ENCODE peak calls at places on chromosomes 13 and 19, in six cellular contexts. One of them, this sample, is unnamed.
A peak's percentile ranks its signal among the peaks of the same experiment; 100 is the strongest.

GRCh38 chr13:103788061-103788652 is 721.9 kb upstream of the SLC10A2 start:
- DNase-seq in H1: no peak
- DNase-seq in esophagus squamous epithelium: no peak
- DNase-seq in uterus: no peak
- DNase-seq in aorta: no peak
- DNase-seq in endodermal cell: peak; percentile 68
- DNase-seq in this sample: no peak

GRCh38 chr13:21218351-21219043 is 42.0 kb downstream of the MRPL57 start:
- DNase-seq in H1: no peak
- DNase-seq in endodermal cell: no peak
- DNase-seq in esophagus squamous epithelium: no peak
- DNase-seq in aorta: no peak
- DNase-seq in uterus: no peak
- DNase-seq in this sample: no peak

GRCh38 chr13:38415233-38415632 is 65.6 kb downstream of the UFM1 start:
- DNase-seq in endodermal cell: no peak
- DNase-seq in H1: no peak
- DNase-seq in esophagus squamous epithelium: no peak
- DNase-seq in uterus: no peak
- DNase-seq in aorta: no peak
- DNase-seq in this sample: no peak

GRCh38 chr19:19171821-19172532 is 1.9 kb upstream of the MEF2B start:
- DNase-seq in esophagus squamous epithelium: no peak
- DNase-seq in H1: no peak
- DNase-seq in uterus: no peak
- DNase-seq in aorta: no peak
- DNase-seq in endodermal cell: no peak
- DNase-seq in this sample: no peak

GRCh38 chr19:43452517-43453045 is 12.8 kb downstream of the LYPD3 start:
- DNase-seq in aorta: no peak
- DNase-seq in uterus: no peak
- DNase-seq in esophagus squamous epithelium: no peak
- DNase-seq in endodermal cell: no peak
- DNase-seq in H1: no peak
- DNase-seq in this sample: no peak

GRCh38 chr19:44850641-44851109 is 4.6 kb downstream of the NECTIN2 start:
- DNase-seq in aorta: no peak
- DNase-seq in H1: no peak
- DNase-seq in endodermal cell: no peak
- DNase-seq in esophagus squamous epithelium: no peak
- DNase-seq in uterus: peak; percentile 22
- DNase-seq in this sample: peak; percentile 35

GRCh38 chr19:41225238-41226052 is 6.4 kb downstream of the AXL start:
- DNase-seq in aorta: peak; percentile 84
- DNase-seq in uterus: peak; percentile 90
- DNase-seq in endodermal cell: no peak
- DNase-seq in esophagus squamous epithelium: no peak
- DNase-seq in H1: no peak
- DNase-seq in this sample: peak; percentile 24

GRCh38 chr13:73800011-73800410 is 334.2 kb downstream of the KLF12 start:
- DNase-seq in aorta: no peak
- DNase-seq in uterus: no peak
- DNase-seq in endodermal cell: no peak
- DNase-seq in esophagus squamous epithelium: no peak
- DNase-seq in H1: no peak
- DNase-seq in this sample: no peak

GRCh38 chr19:12779162-12779993 is 4.0 kb upstream of the HOOK2 start:
- DNase-seq in aorta: peak; percentile 87
- DNase-seq in esophagus squamous epithelium: no peak
- DNase-seq in endodermal cell: peak; percentile 75
- DNase-seq in uterus: peak; percentile 69
- DNase-seq in H1: no peak
- DNase-seq in this sample: no peak

GRCh38 chr13:34107814-34108213 is 289.9 kb downstream of the RFC3 start:
- DNase-seq in uterus: no peak
- DNase-seq in aorta: no peak
- DNase-seq in endodermal cell: no peak
- DNase-seq in H1: no peak
- DNase-seq in esophagus squamous epithelium: no peak
- DNase-seq in this sample: no peak

GRCh38 chr19:44824758-44825157 is 15.9 kb downstream of the BCAM start:
- DNase-seq in esophagus squamous epithelium: no peak
- DNase-seq in endodermal cell: no peak
- DNase-seq in aorta: no peak
- DNase-seq in H1: no peak
- DNase-seq in uterus: no peak
- DNase-seq in this sample: no peak

GRCh38 chr19:12793290-12794195 is 2.3 kb downstream of the JUNB start:
- DNase-seq in aorta: peak; percentile 95
- DNase-seq in esophagus squamous epithelium: peak; percentile 66
- DNase-seq in H1: peak; percentile 95
- DNase-seq in endodermal cell: peak; percentile 96
- DNase-seq in uterus: peak; percentile 90
- DNase-seq in this sample: peak; percentile 96

GRCh38 chr19:2554856-2555255 is 78.9 kb downstream of the GADD45B start:
- DNase-seq in esophagus squamous epithelium: no peak
- DNase-seq in H1: no peak
- DNase-seq in aorta: peak; percentile 58
- DNase-seq in endodermal cell: no peak
- DNase-seq in uterus: peak; percentile 54
- DNase-seq in this sample: no peak

GRCh38 chr19:55304980-55305379 is 20.2 kb downstream of the TMEM150B start:
- DNase-seq in aorta: peak; percentile 40
- DNase-seq in uterus: no peak
- DNase-seq in H1: peak; percentile 71
- DNase-seq in endodermal cell: peak; percentile 68
- DNase-seq in esophagus squamous epithelium: no peak
- DNase-seq in this sample: no peak

DNA sequence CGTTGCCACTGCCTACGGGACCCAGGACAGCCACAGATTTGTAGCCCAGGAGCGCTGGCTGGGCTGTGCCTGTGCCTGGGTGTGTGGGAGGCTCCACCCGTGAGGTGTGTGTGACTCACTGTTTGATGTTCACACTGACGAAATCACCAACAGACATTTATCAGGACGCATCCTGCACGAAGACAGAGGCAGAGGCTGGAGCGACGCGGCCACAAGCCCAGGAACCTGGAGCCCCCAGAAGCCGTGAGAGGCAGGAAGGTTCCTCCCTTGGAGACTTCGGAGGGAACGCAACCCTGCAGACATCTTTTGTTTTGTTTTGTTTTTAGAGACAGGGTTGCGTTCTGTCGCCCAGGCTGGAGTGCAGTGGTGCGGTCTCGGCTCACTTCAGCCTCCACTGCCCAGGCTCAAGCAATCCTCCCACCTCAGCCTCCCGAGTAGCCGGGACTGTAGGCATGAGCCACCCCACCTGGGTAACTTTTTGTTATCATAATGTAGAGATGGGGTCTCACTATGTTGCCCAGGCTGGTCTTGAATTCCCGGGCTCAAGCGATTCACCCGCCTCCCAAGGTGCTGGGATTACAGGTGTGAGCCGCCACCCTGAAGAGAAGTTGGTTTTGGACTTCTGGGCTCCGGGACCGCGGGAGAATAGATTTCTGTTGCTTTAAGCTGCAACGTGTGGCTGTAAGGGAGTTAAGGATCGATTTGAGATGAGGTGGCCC is 25.0 kb upstream of the WDR18 start:
- DNase-seq in aorta: no peak
- DNase-seq in H1: no peak
- DNase-seq in endodermal cell: no peak
- DNase-seq in uterus: no peak
- DNase-seq in esophagus squamous epithelium: no peak
- DNase-seq in this sample: no peak
- H3K27ac ChIP-seq in aorta: no peak overlapping the region
- H3K27ac ChIP-seq in H1: peak overlapping the region; percentile 36
- H3K27ac ChIP-seq in endodermal cell: no peak overlapping the region
- H3K27ac ChIP-seq in uterus: no peak overlapping the region
- H3K27ac ChIP-seq in esophagus squamous epithelium: no peak overlapping the region
- H3K27ac ChIP-seq in this sample: no peak overlapping the region

DNA sequence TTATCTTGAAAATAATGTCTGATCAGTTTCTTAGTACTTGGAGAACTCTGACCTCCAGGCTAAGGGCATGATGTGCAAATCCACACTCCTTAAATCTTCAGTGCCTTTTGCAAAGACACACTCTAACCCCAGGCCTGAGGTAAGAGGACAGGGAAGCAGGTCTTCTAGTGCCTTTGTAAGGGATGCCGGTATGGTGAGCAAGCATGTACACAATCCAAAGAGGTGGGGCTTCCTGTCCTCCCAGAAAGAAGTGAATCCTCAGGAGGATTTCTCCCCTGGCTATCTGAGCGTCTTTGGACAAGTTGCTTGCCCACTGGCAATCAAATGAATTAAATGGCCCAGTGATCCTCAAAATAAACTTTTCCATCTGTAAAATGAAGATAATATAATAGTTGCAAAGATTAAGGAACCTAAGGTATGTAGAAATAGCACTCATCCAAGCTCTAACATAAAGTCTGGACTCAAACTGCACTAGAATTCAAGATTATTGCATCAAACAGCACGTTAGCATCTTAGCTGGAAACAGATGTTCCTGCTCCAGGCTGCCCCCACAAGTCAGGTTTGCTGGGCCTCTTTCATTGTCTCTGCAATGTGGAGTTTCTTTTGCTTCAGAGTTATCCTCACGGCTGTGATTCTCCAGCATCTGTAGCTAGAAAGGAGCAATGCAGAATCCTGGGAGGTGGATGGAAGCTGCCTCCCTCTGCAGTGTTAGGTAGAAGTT is 249.6 kb downstream of the TSHZ3 start:
- DNase-seq in esophagus squamous epithelium: no peak
- DNase-seq in uterus: no peak
- DNase-seq in endodermal cell: no peak
- DNase-seq in H1: no peak
- DNase-seq in aorta: no peak
- DNase-seq in this sample: no peak
- H3K4me3 ChIP-seq in esophagus squamous epithelium: no peak overlapping the region
- H3K4me3 ChIP-seq in uterus: no peak overlapping the region
- H3K4me3 ChIP-seq in endodermal cell: no peak overlapping the region
- H3K4me3 ChIP-seq in H1: no peak overlapping the region
- H3K4me3 ChIP-seq in aorta: no peak overlapping the region
- H3K4me3 ChIP-seq in this sample: no peak overlapping the region

GRCh38 chr13:109647046-109647445 is 139.3 kb downstream of the IRS2 start:
- DNase-seq in aorta: no peak
- DNase-seq in uterus: no peak
- DNase-seq in endodermal cell: no peak
- DNase-seq in H1: no peak
- DNase-seq in esophagus squamous epithelium: no peak
- DNase-seq in this sample: no peak
- H3K27ac ChIP-seq in aorta: no peak overlapping the region
- H3K27ac ChIP-seq in uterus: no peak overlapping the region
- H3K27ac ChIP-seq in endodermal cell: no peak overlapping the region
- H3K27ac ChIP-seq in H1: no peak overlapping the region
- H3K27ac ChIP-seq in esophagus squamous epithelium: no peak overlapping the region
- H3K27ac ChIP-seq in this sample: no peak overlapping the region

DNA sequence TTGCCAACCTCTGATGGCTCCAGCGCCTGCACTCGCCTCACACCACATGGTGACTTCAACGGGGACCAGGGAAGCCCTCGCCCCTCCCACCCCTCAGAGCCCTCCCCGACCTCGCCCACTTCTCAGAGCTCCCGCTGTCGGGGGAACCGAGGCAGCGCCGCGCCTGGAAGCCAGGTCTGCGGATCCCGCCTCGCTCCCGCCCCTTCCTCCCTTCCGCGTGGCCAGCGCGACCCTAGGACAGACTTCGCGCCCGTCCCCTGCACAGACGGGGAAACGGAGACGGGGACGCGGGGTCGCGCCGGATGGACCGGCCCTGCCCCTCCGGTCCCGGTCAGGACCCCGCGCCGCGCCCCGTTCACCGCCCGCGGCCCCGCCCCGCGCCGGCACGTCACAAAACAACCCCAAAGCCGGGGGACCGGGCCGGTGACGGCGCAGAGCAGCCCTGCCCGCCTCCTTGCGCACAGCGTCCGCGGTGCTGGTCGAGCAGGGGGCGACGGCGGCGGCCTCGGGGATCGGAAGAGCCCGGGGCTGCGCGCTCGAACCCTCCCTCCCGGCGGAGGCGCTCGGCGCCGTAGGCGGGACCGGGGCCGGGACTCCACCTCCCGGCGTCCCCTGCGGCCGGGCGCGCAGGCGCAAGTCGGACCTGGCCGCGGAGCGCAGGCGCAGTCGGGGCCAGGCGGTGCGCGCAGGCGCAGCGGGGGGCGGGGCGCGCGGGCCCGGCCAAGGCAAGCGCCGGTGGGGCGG is 379 bp upstream of the CDC34 start:
- DNase-seq in esophagus squamous epithelium: no peak
- DNase-seq in aorta: peak; percentile 87
- DNase-seq in H1: peak; percentile 94
- DNase-seq in endodermal cell: peak; percentile 95
- DNase-seq in uterus: peak; percentile 73
- DNase-seq in this sample: peak; percentile 88
- H3K4me3 ChIP-seq in esophagus squamous epithelium: peak overlapping the region; percentile 95
- H3K4me3 ChIP-seq in aorta: peak overlapping the region; percentile 89
- H3K4me3 ChIP-seq in H1: peak overlapping the region; percentile 84
- H3K4me3 ChIP-seq in endodermal cell: peak overlapping the region; percentile 76
- H3K4me3 ChIP-seq in uterus: peak overlapping the region; percentile 98
- H3K4me3 ChIP-seq in this sample: peak overlapping the region; percentile 87

GRCh38 chr13:50400930-50401553 is 385.8 kb downstream of the KCNRG start:
- DNase-seq in esophagus squamous epithelium: no peak
- DNase-seq in H1: no peak
- DNase-seq in aorta: no peak
- DNase-seq in uterus: no peak
- DNase-seq in endodermal cell: no peak
- DNase-seq in this sample: no peak
- H3K27ac ChIP-seq in esophagus squamous epithelium: no peak overlapping the region
- H3K27ac ChIP-seq in H1: no peak overlapping the region
- H3K27ac ChIP-seq in aorta: no peak overlapping the region
- H3K27ac ChIP-seq in uterus: no peak overlapping the region
- H3K27ac ChIP-seq in endodermal cell: no peak overlapping the region
- H3K27ac ChIP-seq in this sample: no peak overlapping the region

GRCh38 chr19:48646912-48647216 is 877 bp upstream of the CA11 start:
- DNase-seq in esophagus squamous epithelium: no peak
- DNase-seq in uterus: no peak
- DNase-seq in endodermal cell: no peak
- DNase-seq in H1: no peak
- DNase-seq in aorta: no peak
- DNase-seq in this sample: no peak
- H3K4me3 ChIP-seq in esophagus squamous epithelium: no peak overlapping the region
- H3K4me3 ChIP-seq in uterus: no peak overlapping the region
- H3K4me3 ChIP-seq in endodermal cell: no peak overlapping the region
- H3K4me3 ChIP-seq in H1: no peak overlapping the region
- H3K4me3 ChIP-seq in aorta: no peak overlapping the region
- H3K4me3 ChIP-seq in this sample: no peak overlapping the region

GRCh38 chr19:6768236-6768785 is 1.1 kb upstream of the SH2D3A start:
- DNase-seq in endodermal cell: no peak
- DNase-seq in uterus: no peak
- DNase-seq in H1: no peak
- DNase-seq in esophagus squamous epithelium: no peak
- DNase-seq in aorta: no peak
- DNase-seq in this sample: no peak
- H3K27ac ChIP-seq in endodermal cell: no peak overlapping the region
- H3K27ac ChIP-seq in uterus: no peak overlapping the region
- H3K27ac ChIP-seq in H1: no peak overlapping the region
- H3K27ac ChIP-seq in esophagus squamous epithelium: peak overlapping the region; percentile 91
- H3K27ac ChIP-seq in aorta: no peak overlapping the region
- H3K27ac ChIP-seq in this sample: no peak overlapping the region

GRCh38 chr13:112984954-112985802 is 16.2 kb downstream of the MCF2L start:
- DNase-seq in H1: no peak
- DNase-seq in esophagus squamous epithelium: no peak
- DNase-seq in uterus: no peak
- DNase-seq in endodermal cell: no peak
- DNase-seq in aorta: no peak
- DNase-seq in this sample: peak; percentile 48
- H3K4me3 ChIP-seq in H1: no peak overlapping the region
- H3K4me3 ChIP-seq in esophagus squamous epithelium: peak overlapping the region; percentile 26
- H3K4me3 ChIP-seq in uterus: no peak overlapping the region
- H3K4me3 ChIP-seq in endodermal cell: no peak overlapping the region
- H3K4me3 ChIP-seq in aorta: no peak overlapping the region
- H3K4me3 ChIP-seq in this sample: peak overlapping the region; percentile 35